ENCODE peak calls at places on chromosomes 13 and 19, in four cellular contexts. S is HepG2, X is K562, F is WTC11. H is an unnamed sample.

GRCh38 chr13:33174491-33174890 is 111.1 kb downstream of the STARD13 start:
- DNase-seq in S (no peak), X (no peak), F (no peak), H (no peak)

GRCh38 chr13:51370116-51370515 is 30.6 kb downstream of the SERPINE3 start:
- DNase-seq in S (no peak), X (no peak), F (no peak), H (no peak)

GRCh38 chr19:52665529-52665928 is 27.4 kb upstream of the ZNF83 start:
- DNase-seq in S (no peak), X (peak), F (no peak), H (no peak)

GRCh38 chr19:2625434-2625833 is 77.1 kb downstream of the GNG7 start:
- DNase-seq in S (no peak), X (no peak), F (no peak), H (no peak)

GRCh38 chr13:53343345-53343744 is 314.7 kb downstream of the OLFM4 start:
- DNase-seq in S (no peak), X (no peak), F (peak), H (no peak)

GRCh38 chr13:101473458-101473857 is 21.0 kb downstream of the ITGBL1 start:
- DNase-seq in S (no peak), X (no peak), F (no peak), H (no peak)

GRCh38 chr19:40609561-40610395 is 8.6 kb downstream of the LTBP4 start:
- DNase-seq in S (peak), X (peak), F (peak), H (peak)

GRCh38 chr19:32104465-32105235 is 240.8 kb upstream of the ZNF507 start:
- DNase-seq in S (no peak), X (peak), F (no peak), H (no peak)

GRCh38 chr13:19957320-19958118 is 1.0 kb upstream of the ZMYM2 start:
- DNase-seq in S (no peak), X (no peak), F (peak), H (peak)

GRCh38 chr19:2512523-2513431 is 36.9 kb downstream of the GADD45B start:
- DNase-seq in S (no peak), X (no peak), F (no peak), H (no peak)

GRCh38 chr19:19061491-19061890 is 2.3 kb upstream of the SLC25A42 start:
- DNase-seq in S (no peak), X (no peak), F (no peak), H (no peak)

GRCh38 chr19:44705502-44706010 is 6.6 kb downstream of the CEACAM16 start:
- DNase-seq in S (no peak), X (no peak), F (no peak), H (no peak)

GRCh38 chr13:44308352-44308751 is 65.3 kb upstream of the SERP2 start:
- DNase-seq in S (no peak), X (no peak), F (no peak), H (no peak)

GRCh38 chr19:28737021-28737525 is 475.9 kb downstream of the UQCRFS1 start:
- DNase-seq in S (peak), X (peak), F (no peak), H (no peak)

GRCh38 chr19:3080281-3080680 is 13.9 kb upstream of the GNA11 start:
- DNase-seq in S (no peak), X (peak), F (no peak), H (no peak)

GRCh38 chr13:49371943-49372636 is 71.8 kb downstream of the CAB39L start:
- DNase-seq in S (peak), X (no peak), F (no peak), H (no peak)

GRCh38 chr13:30143671-30144400 is 163.5 kb downstream of the KATNAL1 start:
- DNase-seq in S (no peak), X (no peak), F (no peak), H (no peak)

GRCh38 chr19:18650048-18650435 is 13.2 kb downstream of the KLHL26 start:
- DNase-seq in S (no peak), X (no peak), F (no peak), H (no peak)

GRCh38 chr19:38657633-38658222 is 10.3 kb downstream of the ACTN4 start:
- DNase-seq in S (no peak), X (no peak), F (no peak), H (peak)

GRCh38 chr19:38661166-38661565 is 13.7 kb downstream of the ACTN4 start:
- DNase-seq in S (no peak), X (no peak), F (no peak), H (no peak)

GRCh38 chr19:38656171-38656981 is 8.9 kb downstream of the ACTN4 start:
- DNase-seq in S (peak), X (no peak), F (no peak), H (no peak)

GRCh38 chr19:38660724-38661123 is 13.3 kb downstream of the ACTN4 start:
- DNase-seq in S (no peak), X (no peak), F (no peak), H (no peak)

DNA sequence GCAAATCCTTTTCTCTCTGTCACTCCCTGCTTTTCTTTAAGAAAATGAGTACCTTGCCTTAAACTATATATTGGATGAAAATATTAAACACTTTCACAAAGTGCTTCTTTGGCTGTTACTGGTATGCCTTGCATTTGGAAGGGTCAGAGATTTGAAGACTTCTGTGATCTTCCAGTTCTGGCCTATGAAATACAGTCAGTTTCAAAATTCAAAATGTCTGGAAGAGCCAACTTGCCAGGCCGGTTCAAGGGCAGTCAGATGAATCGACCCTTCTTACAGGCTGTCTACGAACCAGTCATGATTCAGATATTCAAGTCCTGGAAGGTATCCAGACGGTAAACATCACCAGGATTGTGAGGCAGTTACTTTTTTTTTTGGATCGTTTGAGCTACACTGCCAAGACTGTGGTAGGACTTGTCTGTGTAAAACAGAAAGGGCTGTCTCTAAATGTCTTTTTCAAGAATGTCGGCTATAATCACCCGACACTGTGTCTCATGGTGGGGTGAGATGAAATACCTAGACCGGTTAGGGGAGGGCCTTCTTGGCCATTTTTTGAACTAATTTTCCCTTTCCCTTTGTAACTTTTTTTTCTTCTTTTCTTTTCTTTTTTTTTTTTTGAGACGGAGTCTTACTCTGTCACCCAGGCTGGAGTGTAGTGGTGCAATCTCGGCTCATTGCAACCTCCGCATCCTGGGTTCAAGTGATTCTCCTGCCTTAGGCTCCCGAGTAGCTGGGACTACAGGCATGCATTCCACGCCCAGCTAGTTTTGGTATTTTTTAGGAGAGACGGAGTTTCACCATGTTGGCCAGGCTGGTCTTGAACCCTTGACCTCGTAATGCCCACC is 11.2 kb downstream of the ACTN4 start:
- DNase-seq in S (peak), X (no peak), F (no peak), H (peak)
- TF ChIP-seq NR3C1 in S (no peak), X (no peak), F (no peak), H (no peak)

DNA sequence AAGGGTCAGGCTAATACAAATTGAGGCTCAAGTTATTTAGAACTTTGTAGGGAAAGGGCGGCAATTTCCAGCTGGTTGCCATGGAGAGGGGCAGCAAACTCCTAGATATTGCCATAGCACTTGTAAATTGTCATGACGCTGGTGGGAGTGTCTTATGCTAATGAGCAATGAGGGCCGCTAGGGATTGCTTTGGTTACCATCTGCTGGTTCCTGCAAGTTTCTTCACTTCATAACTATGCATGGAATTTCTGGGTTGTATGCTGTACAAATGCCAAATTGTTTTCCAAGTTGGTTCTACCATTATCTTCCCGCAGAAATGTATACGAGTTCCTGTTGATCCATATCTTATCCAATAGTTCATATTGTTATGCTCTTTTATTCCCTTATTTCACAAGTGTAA is 1339.4 kb downstream of the EFNB2 start:
- DNase-seq in S (no peak), X (no peak), F (peak), H (peak)
- TF ChIP-seq NR3C1 in S (no peak), X (no peak), F (no peak), H (no peak)

GRCh38 chr13:87527036-87527435 is 144.1 kb upstream of the SLITRK5 start:
- DNase-seq in S (no peak), X (no peak), F (no peak), H (no peak)
- TF ChIP-seq NR3C1 in S (no peak), X (no peak), F (no peak), H (no peak)

DNA sequence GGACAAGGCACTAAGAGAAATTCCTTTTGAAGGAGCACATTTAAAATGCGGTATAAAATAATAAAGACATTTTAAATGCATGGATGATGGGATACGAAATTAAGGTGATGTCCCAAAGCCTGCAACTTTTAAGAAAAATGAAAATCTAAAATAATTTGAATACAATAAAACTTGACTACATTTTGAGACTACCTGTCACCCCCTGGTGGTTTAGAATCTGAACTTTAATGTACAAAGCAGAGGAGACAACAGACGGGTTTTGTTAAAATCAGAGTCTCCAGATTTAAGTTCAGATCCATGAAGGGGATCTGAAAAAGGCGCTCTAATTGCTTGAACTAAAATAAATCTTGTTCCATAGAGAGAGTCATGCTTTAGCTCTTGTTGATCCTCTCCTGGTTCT is 1129.3 kb upstream of the PCDH20 start:
- DNase-seq in S (no peak), X (no peak), F (no peak), H (no peak)
- TF ChIP-seq NR3C1 in S (no peak), X (no peak), F (no peak), H (no peak)

GRCh38 chr19:43533546-43534304 is 737 bp downstream of the ZNF575 start:
- DNase-seq in S (peak), X (peak), F (peak), H (peak)

GRCh38 chr19:43532571-43532961 is 422 bp upstream of the ZNF575 start:
- DNase-seq in S (no peak), X (no peak), F (peak), H (no peak)

GRCh38 chr19:43532962-43533545 is at the start of gene ZNF575:
- DNase-seq in S (peak), X (peak), F (peak), H (peak)

GRCh38 chr19:43534305-43534612 is 1.3 kb downstream of the ZNF575 start:
- DNase-seq in S (no peak), X (no peak), F (no peak), H (no peak)

DNA sequence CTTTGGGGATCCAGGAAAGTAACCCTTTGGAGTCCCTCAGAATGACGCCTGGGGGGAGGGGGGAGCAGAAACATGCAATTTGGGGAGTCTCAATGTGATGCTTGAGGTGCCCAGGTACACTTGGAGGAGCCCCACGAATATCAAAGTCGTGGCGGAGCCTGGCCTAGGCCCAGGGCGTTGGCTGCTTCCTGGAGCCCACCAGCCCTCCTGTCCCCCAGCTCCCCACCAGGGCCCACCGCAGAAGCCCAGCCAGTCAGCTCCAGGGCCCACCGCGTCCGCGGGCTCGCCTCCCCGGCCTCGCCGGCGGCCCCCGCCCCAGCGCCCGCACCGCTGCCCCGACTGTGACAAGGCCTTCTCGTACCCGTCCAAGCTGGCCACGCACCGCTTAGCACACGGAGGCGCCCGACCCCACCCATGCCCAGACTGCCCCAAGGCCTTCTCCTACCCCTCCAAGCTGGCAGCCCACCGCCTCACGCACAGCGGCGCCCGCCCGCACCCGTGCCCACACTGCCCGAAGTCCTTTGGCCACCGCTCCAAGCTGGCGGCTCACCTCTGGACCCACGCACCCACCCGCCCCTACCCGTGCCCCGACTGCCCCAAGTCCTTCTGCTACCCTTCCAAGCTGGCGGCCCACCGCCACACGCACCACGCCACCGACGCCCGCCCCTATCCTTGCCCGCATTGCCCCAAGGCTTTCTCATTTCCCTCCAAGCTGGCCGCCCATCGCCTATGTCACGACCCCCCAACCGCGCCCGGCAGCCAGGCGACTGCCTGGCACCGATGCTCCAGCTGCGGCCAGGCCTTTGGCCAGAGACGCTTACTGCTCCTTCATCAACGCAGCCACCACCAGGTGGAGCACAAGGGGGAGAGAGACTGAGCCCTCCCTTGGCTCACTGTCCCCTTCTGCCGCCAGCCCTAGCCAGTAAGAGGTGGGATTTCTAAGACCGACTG is 2.1 kb downstream of the ZNF575 start:
- DNase-seq in S (peak), X (peak), F (peak), H (peak)
- TF ChIP-seq NR3C1 in S (no peak), X (no peak), F (no peak), H (no peak)

GRCh38 chr13:113210834-113211233 is 1.4 kb downstream of the CUL4A start:
- DNase-seq in S (no peak), X (no peak), F (no peak), H (no peak)

GRCh38 chr13:113209336-113209879 is at the start of gene CUL4A:
- DNase-seq in S (peak), X (peak), F (peak), H (peak)

GRCh38 chr13:113211774-113212173 is 2.4 kb downstream of the CUL4A start:
- DNase-seq in S (peak), X (peak), F (peak), H (no peak)

GRCh38 chr13:113208424-113209335 is at the start of gene PCID2:
- DNase-seq in S (peak), X (peak), F (peak), H (peak)

DNA sequence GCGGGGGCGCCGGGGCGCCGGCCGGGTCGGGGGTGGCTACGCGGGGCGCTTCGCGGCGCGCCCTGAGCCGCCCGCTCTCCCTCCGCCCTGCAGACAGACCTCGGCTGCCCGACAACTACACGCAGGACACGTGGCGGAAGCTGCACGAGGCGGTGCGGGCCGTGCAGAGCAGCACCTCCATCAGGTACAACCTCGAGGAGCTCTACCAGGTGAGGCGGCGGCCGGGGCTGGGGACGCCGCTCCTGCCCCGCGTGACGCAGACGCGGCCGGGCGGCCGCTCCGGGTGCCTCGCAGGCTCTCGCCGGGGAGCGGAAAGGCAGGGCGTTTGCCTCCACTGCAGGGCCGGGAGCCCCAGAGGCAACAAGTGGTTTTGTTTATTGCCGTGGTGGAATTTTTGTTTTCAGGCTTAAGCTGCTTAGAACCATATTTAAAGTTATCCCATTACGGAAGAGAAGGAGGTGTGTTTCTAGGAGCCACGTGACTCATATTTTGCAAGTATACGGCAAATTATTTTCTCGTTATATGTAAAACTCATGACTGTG is 538 bp downstream of the CUL4A start:
- DNase-seq in S (peak), X (peak), F (peak), H (no peak)
- TF ChIP-seq NR3C1 in S (no peak), X (no peak), F (no peak), H (no peak)

GRCh38 chr13:82129281-82129680 is 1753.0 kb downstream of the SLITRK1 start:
- DNase-seq in S (no peak), X (no peak), F (no peak), H (no peak)
- TF ChIP-seq NR3C1 in S (no peak), X (no peak), F (no peak), H (no peak)